ENCODE peak calls at places on chromosomes 6 and 20, in four cellular contexts. N is HCT116, Z is K562, R is HepG2. D is an unnamed sample.

GRCh38 chr20:1761116-1761515 is 103.5 kb upstream of the SIRPG start:
- DNase-seq in Z (no peak), R (no peak), N (peak), D (peak)

GRCh38 chr6:83908813-83909212 is 49.3 kb downstream of the CYB5R4 start:
- DNase-seq in Z (no peak), N (no peak), R (no peak), D (no peak)

GRCh38 chr20:10715035-10715434 is 41.2 kb upstream of the JAG1 start:
- DNase-seq in R (peak), N (no peak), Z (no peak), D (no peak)

GRCh38 chr20:45358282-45359068 is 4.5 kb upstream of the SYS1 start:
- DNase-seq in Z (no peak), N (no peak), R (peak), D (no peak)

GRCh38 chr20:53028337-53029007 is 56.3 kb downstream of the TSHZ2 start:
- DNase-seq in N (no peak), Z (no peak), R (no peak), D (no peak)

GRCh38 chr20:63100926-63101699 is 94.3 kb upstream of the BHLHE23 start:
- DNase-seq in N (no peak), Z (no peak), R (no peak), D (no peak)

GRCh38 chr6:149863596-149863845 is 638 bp downstream of the LRP11 start:
- DNase-seq in Z (no peak), N (no peak), R (no peak), D (no peak)

GRCh38 chr6:40543133-40543532 is 44.0 kb downstream of the LRFN2 start:
- DNase-seq in N (no peak), R (no peak), Z (no peak), D (no peak)

GRCh38 chr20:52924411-52925271 is 47.5 kb upstream of the TSHZ2 start:
- DNase-seq in N (no peak), Z (no peak), R (peak), D (no peak)

GRCh38 chr6:116476021-116476678 is 15.0 kb downstream of the CALHM6 start:
- DNase-seq in Z (no peak), N (no peak), R (peak), D (no peak)

GRCh38 chr6:136201735-136202134 is 48.4 kb downstream of the MTFR2 start:
- DNase-seq in N (no peak), R (no peak), Z (no peak), D (no peak)

GRCh38 chr6:22017272-22017671 is 279.6 kb downstream of the PRL start:
- DNase-seq in Z (no peak), R (no peak), N (no peak), D (no peak)

GRCh38 chr20:62980970-62981369 is 25.8 kb downstream of the BHLHE23 start:
- DNase-seq in R (no peak), Z (no peak), N (no peak), D (no peak)

GRCh38 chr6:74044417-74045096 is 348.6 kb downstream of the CD109 start:
- DNase-seq in N (no peak), R (no peak), Z (no peak), D (no peak)

GRCh38 chr20:37457928-37458327 is 63.1 kb upstream of the NNAT start:
- DNase-seq in Z (no peak), N (no peak), R (no peak), D (no peak)

GRCh38 chr6:67952121-67952520 is 683.0 kb upstream of the ADGRB3 start:
- DNase-seq in Z (no peak), R (no peak), N (no peak), D (no peak)

GRCh38 chr6:152161501-152161900 is 354.0 kb downstream of the ESR1 start:
- DNase-seq in R (no peak), N (no peak), Z (no peak), D (no peak)

GRCh38 chr20:36273414-36274247 is 32.5 kb upstream of the DLGAP4 start:
- DNase-seq in Z (no peak), N (peak), R (no peak), D (peak)

GRCh38 chr6:449057-449430 is 57.5 kb downstream of the IRF4 start:
- DNase-seq in Z (no peak), R (no peak), N (no peak), D (no peak)

GRCh38 chr20:11246251-11246775 is 572.5 kb upstream of the JAG1 start:
- DNase-seq in R (no peak), N (no peak), Z (no peak), D (no peak)

GRCh38 chr6:157035576-157035975 is 258.4 kb downstream of the ARID1B start:
- DNase-seq in Z (no peak), R (no peak), N (no peak), D (no peak)
- TF ChIP-seq TCF7L2 in Z (no peak), R (no peak), N (no peak), D (no peak)

DNA sequence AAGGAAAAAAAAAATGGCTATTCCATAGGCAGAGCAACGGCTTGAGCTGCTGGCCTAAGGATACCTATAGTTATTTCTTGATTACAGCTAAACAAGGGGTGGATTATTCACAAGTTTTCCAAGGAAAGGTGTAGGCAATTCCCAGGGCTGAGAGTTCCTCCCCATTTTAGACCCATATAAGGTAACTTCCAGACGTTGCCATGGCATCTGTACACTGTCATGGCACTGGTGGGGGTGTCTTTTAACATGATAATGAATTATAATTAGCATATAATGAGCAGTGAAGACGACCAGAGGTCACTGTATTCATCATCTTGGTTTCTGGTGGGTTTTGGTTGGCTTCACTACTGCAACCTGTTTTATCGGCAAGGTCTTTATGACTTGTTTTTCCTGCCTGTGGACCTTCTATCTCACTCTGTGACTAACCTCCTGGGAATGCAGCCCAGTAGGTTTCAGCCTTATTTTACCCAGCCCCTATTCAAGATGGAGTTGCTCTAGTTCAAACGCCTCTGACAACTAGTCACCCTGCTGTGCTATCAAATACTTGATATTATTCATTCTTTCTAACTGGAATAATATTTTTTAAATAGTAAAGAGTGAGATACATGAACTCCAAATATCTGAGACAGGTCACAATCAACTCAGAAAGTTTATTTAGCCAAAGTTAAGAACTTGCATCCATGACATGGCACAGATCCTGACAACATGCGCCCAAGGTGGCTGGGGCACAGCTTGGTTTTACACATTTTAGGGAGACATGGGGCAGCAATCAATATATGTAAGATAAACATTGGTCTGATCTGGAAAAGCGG is 1.4 kb upstream of the UFL1 start:
- DNase-seq in Z (no peak), N (peak), R (no peak), D (no peak)
- TF ChIP-seq TCF7L2 in Z (no peak), N (no peak), R (no peak), D (no peak)

DNA sequence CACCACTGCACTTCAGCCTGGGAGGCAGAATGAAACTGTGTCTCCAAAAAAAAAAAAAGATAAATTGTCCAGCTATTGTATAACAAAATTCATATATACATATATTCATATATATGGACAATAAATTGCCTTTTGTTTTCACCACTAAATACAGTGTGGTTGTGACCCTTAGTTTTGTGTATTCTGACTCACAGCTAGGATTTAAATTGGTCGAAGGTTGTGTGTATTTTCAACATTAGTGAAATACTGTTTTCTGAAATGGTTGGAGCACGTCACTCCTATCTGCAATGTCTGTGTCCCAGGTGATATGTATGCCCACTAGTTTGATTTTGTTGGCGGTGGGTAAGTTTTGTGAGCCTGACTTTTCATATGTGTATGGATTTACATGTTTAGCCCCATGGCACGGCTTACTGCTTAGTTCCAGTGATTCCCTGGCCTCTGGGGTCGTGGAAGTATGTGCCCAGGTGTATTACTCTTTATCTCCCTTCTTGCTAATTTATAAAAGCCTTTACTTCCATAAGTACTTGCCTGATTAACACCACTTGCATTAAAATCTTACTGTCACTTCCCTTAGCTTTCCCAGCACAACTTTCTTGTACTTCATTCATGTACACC is 33.3 kb downstream of the JARID2 start:
- DNase-seq in N (no peak), Z (no peak), R (peak), D (no peak)
- TF ChIP-seq TCF7L2 in N (no peak), Z (no peak), R (no peak), D (no peak)

DNA sequence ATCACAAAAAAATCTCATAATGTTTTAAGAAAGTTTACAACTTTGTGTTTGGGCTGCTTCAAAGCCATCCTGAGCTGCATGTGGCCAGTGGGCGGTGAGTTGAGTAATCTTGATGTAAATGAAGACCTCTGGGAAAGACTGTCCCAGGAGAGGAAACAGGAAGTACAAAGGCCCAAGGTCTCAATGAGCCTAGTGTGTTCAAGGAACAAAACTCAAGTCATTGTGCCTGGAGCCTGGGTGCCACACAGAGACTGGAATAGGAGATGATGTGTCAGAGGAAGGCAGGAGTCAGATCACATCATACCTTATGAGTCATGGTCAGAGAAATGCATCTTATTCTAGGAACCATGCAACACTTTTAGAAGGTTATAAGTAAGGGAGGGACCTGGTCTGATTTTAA is 51.5 kb downstream of the COL19A1 start:
- DNase-seq in N (peak), Z (no peak), R (no peak), D (no peak)
- TF ChIP-seq TCF7L2 in N (no peak), Z (no peak), R (no peak), D (no peak)

GRCh38 chr6:47230579-47230978 is 79.1 kb downstream of the TNFRSF21 start:
- DNase-seq in Z (no peak), N (no peak), R (peak), D (no peak)

GRCh38 chr6:47234258-47234933 is 75.3 kb downstream of the TNFRSF21 start:
- DNase-seq in R (no peak), Z (no peak), N (no peak), D (no peak)

GRCh38 chr6:47240277-47240890 is 69.3 kb downstream of the TNFRSF21 start:
- DNase-seq in Z (no peak), R (no peak), N (no peak), D (no peak)

GRCh38 chr6:47238456-47238995 is 71.2 kb downstream of the TNFRSF21 start:
- DNase-seq in R (no peak), Z (no peak), N (no peak), D (no peak)

DNA sequence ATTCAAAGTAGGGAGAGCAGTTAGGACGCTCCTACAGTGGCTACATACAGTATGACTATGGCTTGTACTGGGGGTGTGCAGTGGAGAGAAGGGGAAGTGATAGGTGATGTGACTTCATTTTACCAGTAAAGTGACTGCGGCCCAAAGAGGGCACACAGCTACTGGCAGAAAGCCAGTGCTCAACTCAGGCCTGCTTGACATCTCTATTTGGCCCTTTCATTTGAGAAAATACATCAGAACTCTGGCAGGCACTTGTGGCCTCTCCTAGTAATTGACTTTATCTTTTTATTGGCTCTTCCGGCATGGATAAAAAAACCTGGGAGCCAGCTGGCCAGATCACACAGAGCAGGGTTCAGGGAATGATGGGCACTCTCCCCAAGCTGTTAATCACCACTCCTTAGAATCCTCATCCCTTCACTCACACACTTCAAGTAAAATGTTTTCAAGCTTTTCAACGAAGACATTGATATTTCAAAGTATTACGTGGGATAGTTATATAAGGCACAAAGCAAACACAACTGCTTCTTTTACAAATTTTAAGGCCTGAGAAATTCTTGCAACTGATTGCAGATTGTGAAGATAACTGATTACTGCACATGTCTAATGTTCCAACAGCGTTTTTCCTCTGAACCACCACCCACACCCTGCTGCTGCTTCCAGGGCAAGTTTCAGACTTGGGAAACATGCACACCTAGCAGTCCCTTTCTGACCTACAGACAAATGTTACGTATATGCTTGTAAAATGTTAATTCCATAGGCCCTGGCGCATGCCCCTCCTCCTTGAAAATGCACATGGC is 73.5 kb downstream of the TNFRSF21 start:
- DNase-seq in R (no peak), N (no peak), Z (no peak), D (no peak)
- TF ChIP-seq TCF7L2 in R (no peak), N (no peak), Z (no peak), D (no peak)

DNA sequence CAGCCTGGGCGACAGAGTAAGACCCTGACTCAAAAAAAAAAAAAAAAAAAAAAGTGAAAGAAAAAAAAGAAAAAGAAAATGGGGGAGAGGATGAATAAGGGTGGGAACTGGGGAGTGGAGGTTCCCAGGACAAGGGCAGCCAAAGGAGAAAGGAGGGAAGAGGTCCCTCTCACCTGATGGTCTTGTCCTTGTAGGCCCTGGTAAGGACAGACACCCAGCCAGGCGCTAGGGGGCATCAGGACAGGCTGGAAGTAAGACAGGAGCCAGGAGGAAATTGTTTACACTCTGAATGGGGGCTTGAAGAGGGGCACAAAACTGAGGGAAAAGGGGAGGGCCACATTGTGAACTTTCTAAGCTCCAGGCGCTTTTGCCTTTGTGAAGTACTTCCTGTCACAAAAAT is 2.3 kb upstream of the ALDH5A1 start:
- DNase-seq in R (peak), N (no peak), Z (peak), D (no peak)
- TF ChIP-seq TCF7L2 in R (no peak), N (no peak), Z (no peak), D (no peak)

DNA sequence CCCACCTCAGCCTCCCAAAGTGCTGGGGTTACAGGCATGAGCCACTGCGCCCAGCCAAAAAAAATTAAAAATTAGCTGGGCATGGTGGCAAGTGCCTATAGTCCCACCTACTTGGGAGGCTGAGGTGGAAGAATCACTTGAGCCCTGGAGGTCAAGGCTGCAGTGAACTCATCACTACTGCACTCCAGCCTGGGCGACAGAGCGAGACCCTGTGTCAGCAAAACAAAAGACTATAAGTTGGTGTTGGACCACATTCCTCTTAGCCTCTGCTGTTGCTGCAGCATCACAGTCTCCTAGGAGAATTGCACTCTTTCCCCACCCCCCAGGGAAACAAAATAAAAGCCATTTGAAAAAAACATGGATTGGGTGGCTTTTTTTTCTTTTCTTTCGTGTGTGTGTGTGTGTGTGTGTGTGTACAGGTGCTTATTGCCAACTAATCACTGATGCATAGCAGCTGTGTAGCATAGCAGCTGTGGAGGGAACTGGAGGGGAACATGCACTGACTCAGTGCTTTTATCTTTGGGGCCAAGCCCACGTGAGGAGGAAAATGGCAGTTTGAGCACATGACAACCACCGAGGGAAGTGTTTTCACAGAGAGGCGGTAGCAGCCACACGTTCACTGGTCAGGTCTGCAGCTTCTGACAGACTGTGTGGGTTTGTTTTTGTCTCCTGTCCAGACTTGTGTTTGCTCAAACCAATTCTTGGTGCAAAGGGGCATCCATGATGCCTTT is 27.5 kb downstream of the ALDH5A1 start:
- DNase-seq in R (no peak), Z (no peak), N (no peak), D (no peak)
- TF ChIP-seq TCF7L2 in R (no peak), Z (no peak), N (no peak), D (no peak)